ENCODE peak calls at places on chromosome 13, in seven cellular contexts. One of them, this sample, is unnamed.
A peak's percentile ranks its signal among the peaks of the same experiment; 100 is the strongest.

GRCh38 chr13:32911506-32911905 is 104.7 kb upstream of the KL start:
- DNase-seq in midbrain: peak; percentile 9
- DNase-seq in NCI-H1092: peak; percentile 46
- DNase-seq in HS-5: no peak
- DNase-seq in AG10803: peak; percentile 57
- DNase-seq in spleen: no peak
- DNase-seq in mesendoderm: peak; percentile 76
- DNase-seq in this sample: no peak

GRCh38 chr13:29952245-29952644 is 101.8 kb upstream of the UBL3 start:
- DNase-seq in NCI-H1092: no peak
- DNase-seq in spleen: no peak
- DNase-seq in mesendoderm: no peak
- DNase-seq in HS-5: no peak
- DNase-seq in AG10803: no peak
- DNase-seq in midbrain: no peak
- DNase-seq in this sample: no peak

GRCh38 chr13:104024416-104025170 is 958.4 kb upstream of the SLC10A2 start:
- DNase-seq in AG10803: no peak
- DNase-seq in HS-5: no peak
- DNase-seq in midbrain: no peak
- DNase-seq in spleen: no peak
- DNase-seq in mesendoderm: no peak
- DNase-seq in NCI-H1092: no peak
- DNase-seq in this sample: peak; percentile 41

GRCh38 chr13:58476176-58476575 is 844.6 kb downstream of the PCDH17 start:
- DNase-seq in midbrain: no peak
- DNase-seq in spleen: no peak
- DNase-seq in AG10803: no peak
- DNase-seq in mesendoderm: peak; percentile 92
- DNase-seq in NCI-H1092: no peak
- DNase-seq in HS-5: no peak
- DNase-seq in this sample: no peak

GRCh38 chr13:101917833-101918755 is 465.6 kb downstream of the ITGBL1 start:
- DNase-seq in HS-5: no peak
- DNase-seq in midbrain: no peak
- DNase-seq in AG10803: no peak
- DNase-seq in mesendoderm: peak; percentile 43
- DNase-seq in NCI-H1092: peak; percentile 93
- DNase-seq in spleen: no peak
- DNase-seq in this sample: no peak

GRCh38 chr13:40155176-40155575 is 499.7 kb downstream of the COG6 start:
- DNase-seq in HS-5: no peak
- DNase-seq in midbrain: no peak
- DNase-seq in mesendoderm: no peak
- DNase-seq in AG10803: no peak
- DNase-seq in spleen: no peak
- DNase-seq in NCI-H1092: no peak
- DNase-seq in this sample: no peak

GRCh38 chr13:24225930-24226329 is 65.4 kb downstream of the SPATA13 start:
- DNase-seq in spleen: no peak
- DNase-seq in HS-5: no peak
- DNase-seq in midbrain: no peak
- DNase-seq in AG10803: no peak
- DNase-seq in mesendoderm: peak; percentile 77
- DNase-seq in NCI-H1092: no peak
- DNase-seq in this sample: no peak

GRCh38 chr13:37138917-37139316 is 33.5 kb upstream of the CSNK1A1L start:
- DNase-seq in spleen: no peak
- DNase-seq in midbrain: no peak
- DNase-seq in AG10803: no peak
- DNase-seq in HS-5: no peak
- DNase-seq in NCI-H1092: no peak
- DNase-seq in mesendoderm: no peak
- DNase-seq in this sample: no peak

GRCh38 chr13:29713841-29714240 is 118.4 kb upstream of the SLC7A1 start:
- DNase-seq in AG10803: no peak
- DNase-seq in spleen: no peak
- DNase-seq in HS-5: no peak
- DNase-seq in NCI-H1092: no peak
- DNase-seq in midbrain: no peak
- DNase-seq in mesendoderm: peak; percentile 56
- DNase-seq in this sample: no peak

GRCh38 chr13:99884913-99885312 is 86.7 kb downstream of the ZIC5 start:
- DNase-seq in mesendoderm: no peak
- DNase-seq in HS-5: no peak
- DNase-seq in spleen: no peak
- DNase-seq in AG10803: no peak
- DNase-seq in NCI-H1092: no peak
- DNase-seq in midbrain: no peak
- DNase-seq in this sample: no peak

GRCh38 chr13:106407338-106407737 is 128.1 kb downstream of the EFNB2 start:
- DNase-seq in spleen: no peak
- DNase-seq in mesendoderm: no peak
- DNase-seq in midbrain: no peak
- DNase-seq in NCI-H1092: no peak
- DNase-seq in AG10803: no peak
- DNase-seq in HS-5: no peak
- DNase-seq in this sample: peak; percentile 42

GRCh38 chr13:42066542-42066941 is 18.1 kb downstream of the DGKH start:
- DNase-seq in mesendoderm: no peak
- DNase-seq in midbrain: no peak
- DNase-seq in spleen: no peak
- DNase-seq in NCI-H1092: no peak
- DNase-seq in AG10803: peak; percentile 87
- DNase-seq in HS-5: peak; percentile 55
- DNase-seq in this sample: peak; percentile 74

GRCh38 chr13:43285891-43286602 is 262.7 kb downstream of the DNAJC15 start:
- DNase-seq in HS-5: no peak
- DNase-seq in NCI-H1092: peak; percentile 86
- DNase-seq in mesendoderm: no peak
- DNase-seq in midbrain: no peak
- DNase-seq in AG10803: peak; percentile 51
- DNase-seq in spleen: no peak
- DNase-seq in this sample: peak; percentile 76

GRCh38 chr13:94435604-94436226 is 43.8 kb downstream of the DCT start:
- DNase-seq in spleen: no peak
- DNase-seq in mesendoderm: peak; percentile 68
- DNase-seq in NCI-H1092: peak; percentile 79
- DNase-seq in HS-5: no peak
- DNase-seq in AG10803: peak; percentile 59
- DNase-seq in midbrain: peak; percentile 82
- DNase-seq in this sample: peak; percentile 33

GRCh38 chr13:21663197-21663596 is 7.7 kb upstream of the FGF9 start:
- DNase-seq in NCI-H1092: peak; percentile 48
- DNase-seq in midbrain: no peak
- DNase-seq in spleen: no peak
- DNase-seq in mesendoderm: no peak
- DNase-seq in AG10803: no peak
- DNase-seq in HS-5: no peak
- DNase-seq in this sample: no peak

GRCh38 chr13:44259045-44260042 is 114.3 kb upstream of the SERP2 start:
- DNase-seq in spleen: no peak
- DNase-seq in AG10803: peak; percentile 11
- DNase-seq in midbrain: no peak
- DNase-seq in NCI-H1092: no peak
- DNase-seq in mesendoderm: no peak
- DNase-seq in HS-5: no peak
- DNase-seq in this sample: peak; percentile 69

GRCh38 chr13:110643324-110643723 is 28.0 kb downstream of the NAXD start:
- DNase-seq in mesendoderm: no peak
- DNase-seq in NCI-H1092: no peak
- DNase-seq in HS-5: no peak
- DNase-seq in AG10803: no peak
- DNase-seq in midbrain: no peak
- DNase-seq in spleen: peak; percentile 69
- DNase-seq in this sample: no peak

GRCh38 chr13:60716296-60716695 is 319.3 kb downstream of the TDRD3 start:
- DNase-seq in AG10803: no peak
- DNase-seq in spleen: no peak
- DNase-seq in NCI-H1092: no peak
- DNase-seq in HS-5: no peak
- DNase-seq in midbrain: no peak
- DNase-seq in mesendoderm: no peak
- DNase-seq in this sample: no peak

GRCh38 chr13:70893832-70894231 is 785.6 kb upstream of the KLHL1 start:
- DNase-seq in mesendoderm: no peak
- DNase-seq in HS-5: no peak
- DNase-seq in NCI-H1092: no peak
- DNase-seq in midbrain: no peak
- DNase-seq in AG10803: no peak
- DNase-seq in spleen: no peak
- DNase-seq in this sample: peak; percentile 21

GRCh38 chr13:26061947-26062346 is 10.1 kb upstream of the SHISA2 start:
- DNase-seq in AG10803: peak; percentile 66
- DNase-seq in spleen: no peak
- DNase-seq in HS-5: peak; percentile 9
- DNase-seq in mesendoderm: no peak
- DNase-seq in NCI-H1092: no peak
- DNase-seq in midbrain: no peak
- DNase-seq in this sample: peak; percentile 89

GRCh38 chr13:57634829-57635165 is 3.3 kb downstream of the PCDH17 start:
- DNase-seq in spleen: peak; percentile 67
- DNase-seq in midbrain: no peak
- DNase-seq in HS-5: no peak
- DNase-seq in NCI-H1092: no peak
- DNase-seq in mesendoderm: no peak
- DNase-seq in AG10803: no peak
- DNase-seq in this sample: no peak

GRCh38 chr13:42720116-42720857 is 61.1 kb upstream of the FAM216B start:
- DNase-seq in midbrain: no peak
- DNase-seq in HS-5: peak; percentile 76
- DNase-seq in spleen: no peak
- DNase-seq in AG10803: peak; percentile 95
- DNase-seq in NCI-H1092: no peak
- DNase-seq in mesendoderm: peak; percentile 30
- DNase-seq in this sample: peak; percentile 96

GRCh38 chr13:75704194-75704941 is 68.2 kb downstream of the LMO7 start:
- DNase-seq in mesendoderm: no peak
- DNase-seq in NCI-H1092: no peak
- DNase-seq in spleen: no peak
- DNase-seq in AG10803: peak; percentile 53
- DNase-seq in midbrain: no peak
- DNase-seq in HS-5: no peak
- DNase-seq in this sample: peak; percentile 96

GRCh38 chr13:113883314-113883811 is 19.5 kb upstream of the GAS6 start:
- DNase-seq in AG10803: no peak
- DNase-seq in NCI-H1092: no peak
- DNase-seq in midbrain: no peak
- DNase-seq in HS-5: no peak
- DNase-seq in mesendoderm: no peak
- DNase-seq in spleen: no peak
- DNase-seq in this sample: no peak

GRCh38 chr13:35979378-35979911 is 151.7 kb downstream of the DCLK1 start:
- DNase-seq in AG10803: peak; percentile 96
- DNase-seq in midbrain: peak; percentile 64
- DNase-seq in spleen: no peak
- DNase-seq in HS-5: peak; percentile 79
- DNase-seq in mesendoderm: peak; percentile 39
- DNase-seq in NCI-H1092: no peak
- DNase-seq in this sample: peak; percentile 98

GRCh38 chr13:44930280-44930679 is 59.0 kb downstream of the NUFIP1 start:
- DNase-seq in spleen: no peak
- DNase-seq in AG10803: no peak
- DNase-seq in mesendoderm: no peak
- DNase-seq in midbrain: no peak
- DNase-seq in HS-5: no peak
- DNase-seq in NCI-H1092: no peak
- DNase-seq in this sample: no peak

GRCh38 chr13:82356667-82357066 is 1525.6 kb downstream of the SLITRK1 start:
- DNase-seq in NCI-H1092: no peak
- DNase-seq in midbrain: no peak
- DNase-seq in HS-5: no peak
- DNase-seq in AG10803: peak; percentile 0
- DNase-seq in mesendoderm: peak; percentile 17
- DNase-seq in spleen: no peak
- DNase-seq in this sample: no peak

GRCh38 chr13:27960362-27961226 is 8.5 kb downstream of the CDX2 start:
- DNase-seq in spleen: peak; percentile 76
- DNase-seq in midbrain: no peak
- DNase-seq in AG10803: peak; percentile 12
- DNase-seq in NCI-H1092: peak; percentile 79
- DNase-seq in HS-5: no peak
- DNase-seq in mesendoderm: peak; percentile 86
- DNase-seq in this sample: no peak

GRCh38 chr13:30179547-30180256 is 127.6 kb downstream of the KATNAL1 start:
- DNase-seq in HS-5: no peak
- DNase-seq in AG10803: no peak
- DNase-seq in mesendoderm: no peak
- DNase-seq in spleen: no peak
- DNase-seq in midbrain: no peak
- DNase-seq in NCI-H1092: no peak
- DNase-seq in this sample: no peak

GRCh38 chr13:31051999-31052398 is 109.7 kb downstream of the HSPH1 start:
- DNase-seq in mesendoderm: peak; percentile 84
- DNase-seq in AG10803: no peak
- DNase-seq in NCI-H1092: no peak
- DNase-seq in HS-5: no peak
- DNase-seq in spleen: no peak
- DNase-seq in midbrain: no peak
- DNase-seq in this sample: no peak

GRCh38 chr13:51560336-51560735 is 23.9 kb upstream of the WDFY2 start:
- DNase-seq in HS-5: no peak
- DNase-seq in AG10803: no peak
- DNase-seq in mesendoderm: no peak
- DNase-seq in midbrain: no peak
- DNase-seq in NCI-H1092: no peak
- DNase-seq in spleen: no peak
- DNase-seq in this sample: no peak

GRCh38 chr13:26508885-26509284 is 48.6 kb upstream of the WASF3 start:
- DNase-seq in NCI-H1092: no peak
- DNase-seq in AG10803: peak; percentile 92
- DNase-seq in midbrain: no peak
- DNase-seq in HS-5: peak; percentile 68
- DNase-seq in mesendoderm: no peak
- DNase-seq in spleen: no peak
- DNase-seq in this sample: peak; percentile 41

GRCh38 chr13:59587971-59588716 is 575.6 kb downstream of the DIAPH3 start:
- DNase-seq in NCI-H1092: no peak
- DNase-seq in midbrain: no peak
- DNase-seq in HS-5: no peak
- DNase-seq in mesendoderm: no peak
- DNase-seq in spleen: no peak
- DNase-seq in AG10803: no peak
- DNase-seq in this sample: no peak

GRCh38 chr13:33169273-33169980 is 116.1 kb downstream of the STARD13 start:
- DNase-seq in HS-5: peak; percentile 48
- DNase-seq in midbrain: no peak
- DNase-seq in NCI-H1092: no peak
- DNase-seq in spleen: no peak
- DNase-seq in AG10803: peak; percentile 71
- DNase-seq in mesendoderm: peak; percentile 8
- DNase-seq in this sample: peak; percentile 95